ENCODE peak calls at places on chromosomes 3 and 15, in seven cellular contexts. D, Z, Q, Y, M, J and H are unnamed samples.

GRCh38 chr3:25037049-25037547 is 391.0 kb upstream of the RARB start:
- DNase-seq in D (no peak), Z (peak), Q (no peak), Y (peak), M (peak), J (no peak), H (no peak)

GRCh38 chr15:95492388-95493070 is 838.0 kb upstream of the NR2F2 start:
- DNase-seq in D (no peak), Z (no peak), Q (no peak), Y (no peak), M (no peak), J (no peak), H (no peak)

GRCh38 chr3:127342735-127343134 is 54.9 kb upstream of the PRR20G start:
- DNase-seq in D (no peak), Z (no peak), Q (no peak), Y (no peak), M (no peak), J (no peak), H (no peak)

GRCh38 chr3:138467905-138468304 is 33.5 kb downstream of the ESYT3 start:
- DNase-seq in D (no peak), Z (no peak), Q (no peak), Y (no peak), M (no peak), J (no peak), H (no peak)

GRCh38 chr15:25793354-25794050 is 69.6 kb downstream of the ATP10A start:
- DNase-seq in D (no peak), Z (no peak), Q (peak), Y (no peak), M (no peak), J (no peak), H (no peak)

GRCh38 chr15:99755692-99756409 is 22.6 kb upstream of the LYSMD4 start:
- DNase-seq in D (peak), Z (peak), Q (peak), Y (peak), M (peak), J (no peak), H (peak)

GRCh38 chr3:187210555-187211327 is 13.5 kb downstream of the RTP1 start:
- DNase-seq in D (no peak), Z (no peak), Q (no peak), Y (peak), M (peak), J (no peak), H (no peak)

GRCh38 chr3:55017876-55018275 is 90.0 kb upstream of the LRTM1 start:
- DNase-seq in D (no peak), Z (no peak), Q (no peak), Y (no peak), M (no peak), J (no peak), H (no peak)

GRCh38 chr15:47607750-47608149 is 109.6 kb upstream of the SEMA6D start:
- DNase-seq in D (no peak), Z (no peak), Q (no peak), Y (no peak), M (no peak), J (no peak), H (no peak)

GRCh38 chr3:30496496-30496966 is 109.9 kb upstream of the TGFBR2 start:
- DNase-seq in D (peak), Z (no peak), Q (no peak), Y (peak), M (no peak), J (no peak), H (no peak)

GRCh38 chr3:54342676-54343075 is 220.3 kb downstream of the CACNA2D3 start:
- DNase-seq in D (no peak), Z (no peak), Q (no peak), Y (no peak), M (no peak), J (no peak), H (no peak)

GRCh38 chr3:82306189-82306588 is 544.7 kb upstream of the GBE1 start:
- DNase-seq in D (no peak), Z (no peak), Q (no peak), Y (no peak), M (no peak), J (no peak), H (no peak)

GRCh38 chr3:189790658-189791057 is 159.5 kb downstream of the TP63 start:
- DNase-seq in D (no peak), Z (no peak), Q (no peak), Y (no peak), M (no peak), J (no peak), H (no peak)

GRCh38 chr3:48634661-48635221 is 520 bp downstream of the SLC26A6 start:
- DNase-seq in D (no peak), Z (peak), Q (peak), Y (peak), M (no peak), J (no peak), H (peak)

GRCh38 chr15:79640206-79640605 is 208.1 kb downstream of the MINAR1 start:
- DNase-seq in D (peak), Z (no peak), Q (no peak), Y (peak), M (peak), J (no peak), H (no peak)

GRCh38 chr15:35986072-35986666 is 440.2 kb upstream of the DPH6 start:
- DNase-seq in D (no peak), Z (no peak), Q (no peak), Y (no peak), M (no peak), J (no peak), H (no peak)

GRCh38 chr3:183584246-183584913 is 28.9 kb upstream of the KLHL6 start:
- DNase-seq in D (peak), Z (no peak), Q (no peak), Y (peak), M (no peak), J (no peak), H (no peak)

GRCh38 chr3:14289590-14290453 is 111.2 kb downstream of the LSM3 start:
- DNase-seq in D (peak), Z (no peak), Q (no peak), Y (peak), M (peak), J (no peak), H (no peak)

GRCh38 chr3:119156868-119157267 is 10.9 kb downstream of the TEX55 start:
- DNase-seq in D (no peak), Z (no peak), Q (no peak), Y (no peak), M (no peak), J (no peak), H (no peak)

GRCh38 chr3:99218468-99218867 is 317.0 kb upstream of the DCBLD2 start:
- DNase-seq in D (no peak), Z (no peak), Q (no peak), Y (no peak), M (no peak), J (no peak), H (no peak)

GRCh38 chr3:18237251-18238005 is 187.7 kb downstream of the SATB1 start:
- DNase-seq in D (no peak), Z (no peak), Q (no peak), Y (peak), M (peak), J (no peak), H (peak)

GRCh38 chr3:46857485-46858341 is 5.5 kb downstream of the MYL3 start:
- DNase-seq in D (no peak), Z (no peak), Q (no peak), Y (no peak), M (no peak), J (peak), H (no peak)

GRCh38 chr15:55795031-55795430 is 52.1 kb upstream of the PRTG start:
- DNase-seq in D (no peak), Z (no peak), Q (no peak), Y (no peak), M (no peak), J (no peak), H (no peak)

GRCh38 chr3:72343078-72343477 is 505.2 kb downstream of the SHQ1 start:
- DNase-seq in D (no peak), Z (no peak), Q (no peak), Y (peak), M (peak), J (no peak), H (no peak)

GRCh38 chr15:82111918-82112317 is 66.1 kb upstream of the MEX3B start:
- DNase-seq in D (no peak), Z (no peak), Q (no peak), Y (no peak), M (no peak), J (no peak), H (no peak)

GRCh38 chr3:143972155-143972494 is 502 bp downstream of the DIPK2A start:
- DNase-seq in D (no peak), Z (no peak), Q (no peak), Y (peak), M (no peak), J (no peak), H (no peak)

GRCh38 chr3:160707187-160707789 is 30.3 kb downstream of the ARL14 start:
- DNase-seq in D (no peak), Z (peak), Q (peak), Y (peak), M (no peak), J (no peak), H (peak)

DNA sequence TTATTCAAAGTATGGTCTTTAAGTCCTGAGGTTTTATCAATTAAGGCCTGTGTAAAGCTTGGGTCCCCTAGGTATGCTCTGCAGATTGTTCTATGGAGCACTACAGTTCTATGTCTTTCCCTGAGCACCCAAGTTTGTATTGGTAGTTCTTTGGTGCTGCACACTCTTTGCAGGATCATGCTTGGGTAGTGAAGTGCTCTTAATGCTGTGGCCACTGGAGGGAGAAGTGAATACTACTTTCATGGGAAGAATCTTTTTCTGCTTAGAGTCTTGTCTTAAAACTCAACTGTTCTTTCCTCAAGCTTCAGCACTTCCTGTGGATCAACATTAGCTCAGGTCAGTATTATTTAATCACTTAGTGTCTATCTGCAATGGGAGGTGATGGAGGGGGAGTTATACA is 93.6 kb upstream of the CFAP20DC start:
- DNase-seq in D (no peak), Z (no peak), Q (no peak), Y (no peak), M (no peak), J (no peak), H (no peak)
- TF ChIP-seq CTCF in D (peak), Z (no peak), Q (no peak), Y (peak), M (peak), J (peak), H (no peak)

GRCh38 chr3:151421956-151422355 is 37.4 kb upstream of the P2RY12 start:
- DNase-seq in D (no peak), Z (no peak), Q (no peak), Y (no peak), M (no peak), J (no peak), H (no peak)

GRCh38 chr3:151426337-151426648 is 34.6 kb downstream of the IGSF10 start:
- DNase-seq in D (no peak), Z (no peak), Q (no peak), Y (no peak), M (no peak), J (no peak), H (peak)

GRCh38 chr3:151428386-151428785 is 32.5 kb downstream of the IGSF10 start:
- DNase-seq in D (no peak), Z (no peak), Q (no peak), Y (no peak), M (no peak), J (no peak), H (no peak)

GRCh38 chr3:151423091-151423490 is 37.8 kb downstream of the IGSF10 start:
- DNase-seq in D (no peak), Z (no peak), Q (no peak), Y (no peak), M (no peak), J (no peak), H (no peak)

DNA sequence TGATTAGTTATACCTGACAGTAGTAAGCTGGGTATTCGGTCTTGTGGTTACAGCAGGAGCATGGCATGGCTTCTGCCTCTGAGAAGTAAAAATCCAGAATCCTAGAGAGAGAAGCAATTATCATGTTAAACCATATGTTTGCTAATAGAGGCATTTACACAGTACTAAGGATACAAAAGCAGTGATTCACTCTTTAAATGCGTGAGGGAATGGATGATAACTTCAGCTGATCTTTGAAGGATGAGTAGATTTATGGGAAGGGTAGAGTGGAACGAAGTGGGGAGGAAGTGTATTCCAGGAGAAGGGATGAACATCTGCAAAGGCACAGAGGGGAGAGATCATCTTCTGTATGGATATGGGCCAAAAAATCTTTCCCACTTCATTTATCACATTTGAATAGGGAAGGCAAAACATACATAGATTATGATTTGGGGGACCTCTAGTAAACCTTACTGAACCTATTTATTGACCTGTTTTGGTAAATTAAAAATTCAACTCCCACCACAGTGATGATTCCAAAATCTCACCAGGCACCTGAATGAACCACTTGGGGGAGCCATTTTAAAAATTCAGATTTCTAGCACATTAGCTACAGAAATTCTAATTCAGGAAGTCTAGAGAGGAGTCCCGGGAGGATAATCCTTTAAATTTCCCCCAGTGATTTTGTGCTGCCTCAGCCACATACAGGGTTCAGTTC is 35.1 kb downstream of the IGSF10 start:
- DNase-seq in D (no peak), Z (no peak), Q (no peak), Y (no peak), M (no peak), J (no peak), H (no peak)
- TF ChIP-seq CTCF in D (peak), Z (no peak), Q (no peak), Y (peak), M (peak), J (peak), H (peak)

GRCh38 chr15:76217029-76217866 is 94.0 kb downstream of the ETFA start:
- DNase-seq in D (no peak), Z (peak), Q (no peak), Y (peak), M (peak), J (no peak), H (no peak)
- TF ChIP-seq CTCF in D (no peak), Z (no peak), Q (no peak), Y (no peak), M (no peak), J (no peak), H (no peak)

GRCh38 chr15:92200891-92201290 is 192.8 kb upstream of the ST8SIA2 start:
- DNase-seq in D (no peak), Z (no peak), Q (no peak), Y (no peak), M (no peak), J (no peak), H (no peak)

DNA sequence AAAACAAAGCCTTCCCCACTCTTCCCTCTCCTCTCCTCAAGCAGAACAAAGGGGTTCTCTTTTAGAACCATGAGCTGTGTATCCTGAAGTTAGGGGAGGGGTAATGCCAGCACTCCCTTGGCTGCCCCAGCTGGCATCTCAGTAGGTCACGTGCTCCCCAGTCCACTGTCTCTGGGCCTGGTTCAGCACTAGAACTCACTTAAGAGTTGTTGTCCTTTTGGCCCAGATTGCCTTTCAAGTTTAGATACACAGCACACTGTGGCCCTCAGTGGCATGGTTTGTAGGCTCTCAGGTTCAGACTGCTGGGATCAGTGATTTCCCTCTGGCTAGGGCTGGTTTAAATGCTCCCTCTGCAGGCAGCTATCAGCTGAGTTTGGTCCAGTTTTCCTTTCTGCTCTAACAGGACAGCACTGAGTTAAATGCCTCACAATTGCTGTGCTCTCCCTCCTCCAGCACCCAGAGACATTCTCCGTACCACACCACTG is 188.4 kb upstream of the ST8SIA2 start:
- DNase-seq in D (no peak), Z (no peak), Q (no peak), Y (no peak), M (no peak), J (no peak), H (no peak)
- TF ChIP-seq CTCF in D (no peak), Z (no peak), Q (no peak), Y (no peak), M (peak), J (peak), H (no peak)

GRCh38 chr3:123656691-123657090 is 71.8 kb upstream of the HACD2 start:
- DNase-seq in D (no peak), Z (no peak), Q (no peak), Y (no peak), M (no peak), J (no peak), H (no peak)
- TF ChIP-seq CTCF in D (peak), Z (no peak), Q (no peak), Y (peak), M (no peak), J (peak), H (no peak)

DNA sequence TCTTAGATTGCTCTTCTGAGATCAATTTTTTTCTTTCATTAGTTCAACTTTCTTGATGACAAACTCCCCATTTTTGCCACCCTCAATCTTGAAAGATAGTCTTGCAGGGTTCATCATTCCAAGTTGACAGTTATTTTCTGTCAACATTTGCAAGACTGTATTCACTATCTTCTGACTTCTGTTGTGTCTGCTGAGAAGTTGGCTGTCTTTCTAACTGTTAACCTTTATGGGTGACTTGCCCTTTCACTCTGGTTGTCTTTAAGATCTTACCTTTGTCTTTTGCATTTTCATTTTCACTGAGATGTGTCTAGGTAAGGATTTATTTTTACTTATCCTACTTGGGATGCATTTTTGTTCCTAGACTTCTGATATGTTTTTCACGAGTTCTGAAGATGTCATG is 14.6 kb upstream of the PIGZ start:
- DNase-seq in D (no peak), Z (no peak), Q (no peak), Y (no peak), M (no peak), J (no peak), H (no peak)
- TF ChIP-seq CTCF in D (no peak), Z (no peak), Q (no peak), Y (no peak), M (no peak), J (no peak), H (no peak)